ENCODE peak calls at places on chromosome 13, in nine cellular contexts. H is lower lobe of right lung, S is fibroblast of lung, K is omental fat pad, C is neural progenitor cell, Q is neural crest cell, Z is brain microvascular endothelial cell, W is pancreas, N is NB4. D is an unnamed sample.
A peak's percentile ranks its signal among the peaks of the same experiment; 100 is the strongest.

GRCh38 chr13:111531505-111531904 is 211.1 kb downstream of the TEX29 start:
- DNase-seq in K (no peak), S (peak; percentile 20), W (peak; percentile 53), C (no peak), H (no peak), Q (no peak), Z (peak; percentile 10), N (peak; percentile 52), D (no peak)

GRCh38 chr13:111946214-111946613 is 120.7 kb upstream of the SOX1 start:
- DNase-seq in H (no peak), S (no peak), C (no peak), W (no peak), K (no peak), Z (no peak), Q (no peak), N (no peak), D (no peak)

GRCh38 chr13:104086205-104086604 is 1020.0 kb upstream of the SLC10A2 start:
- DNase-seq in N (no peak), S (peak; percentile 5), H (no peak), W (no peak), Q (no peak), K (no peak), Z (no peak), C (no peak), D (no peak)

GRCh38 chr13:50850445-50850844 is 7.0 kb upstream of the DLEU7 start:
- DNase-seq in K (no peak), Z (no peak), H (no peak), W (no peak), C (no peak), N (peak; percentile 56), S (no peak), Q (no peak), D (no peak)

GRCh38 chr13:85709072-85709471 is 90.1 kb downstream of the SLITRK6 start:
- DNase-seq in N (no peak), S (peak; percentile 70), C (no peak), Z (no peak), H (no peak), Q (no peak), W (no peak), K (no peak), D (no peak)

GRCh38 chr13:79187917-79188699 is 217.9 kb downstream of the RBM26 start:
- DNase-seq in Q (no peak), C (no peak), H (no peak), W (no peak), S (no peak), N (no peak), Z (no peak), K (no peak), D (no peak)

GRCh38 chr13:105971720-105972119 is 563.7 kb downstream of the EFNB2 start:
- DNase-seq in H (no peak), Q (no peak), C (no peak), N (no peak), S (no peak), K (no peak), Z (no peak), W (no peak), D (no peak)

GRCh38 chr13:30725331-30726085 is 9.8 kb upstream of the ALOX5AP start:
- DNase-seq in Z (peak; percentile 19), C (no peak), N (no peak), W (no peak), K (no peak), S (peak; percentile 76), Q (no peak), H (no peak), D (no peak)

GRCh38 chr13:95137096-95137495 is 164.2 kb downstream of the ABCC4 start:
- DNase-seq in C (no peak), Q (no peak), W (no peak), S (no peak), H (no peak), Z (peak; percentile 35), N (peak; percentile 56), K (no peak), D (no peak)

GRCh38 chr13:53405616-53406015 is 377.0 kb downstream of the OLFM4 start:
- DNase-seq in H (no peak), Q (peak; percentile 19), W (no peak), C (peak; percentile 91), K (no peak), S (no peak), N (no peak), Z (no peak), D (no peak)

GRCh38 chr13:28805193-28805819 is 14.8 kb upstream of the MTUS2 start:
- DNase-seq in S (no peak), K (no peak), N (peak; percentile 63), Z (no peak), C (peak; percentile 52), H (no peak), W (no peak), Q (peak; percentile 53), D (no peak)

GRCh38 chr13:29143864-29144263 is 323.7 kb downstream of the MTUS2 start:
- DNase-seq in N (no peak), C (no peak), W (no peak), S (no peak), H (no peak), Q (no peak), K (no peak), Z (no peak), D (no peak)

GRCh38 chr13:79226938-79227337 is 179.1 kb downstream of the RBM26 start:
- DNase-seq in Q (no peak), C (no peak), H (no peak), K (no peak), S (no peak), Z (no peak), N (no peak), W (no peak), D (no peak)

GRCh38 chr13:42076309-42076713 is 27.9 kb downstream of the DGKH start:
- DNase-seq in K (no peak), C (no peak), S (peak; percentile 63), H (no peak), Q (no peak), N (no peak), W (no peak), Z (no peak), D (no peak)

GRCh38 chr13:35252536-35253205 is 223.8 kb downstream of the MAB21L1 start:
- DNase-seq in H (no peak), S (no peak), N (peak; percentile 8), W (no peak), K (no peak), Q (no peak), C (no peak), Z (no peak), D (no peak)

GRCh38 chr13:67014399-67014798 is 215.7 kb downstream of the PCDH9 start:
- DNase-seq in H (no peak), Q (no peak), Z (no peak), S (no peak), W (no peak), N (no peak), C (no peak), K (no peak), D (no peak)

GRCh38 chr13:43132228-43132627 is 108.8 kb downstream of the DNAJC15 start:
- DNase-seq in N (peak; percentile 15), W (peak; percentile 16), Q (no peak), Z (peak; percentile 48), H (no peak), S (peak; percentile 44), C (peak; percentile 74), K (no peak), D (no peak)

GRCh38 chr13:30400376-30400775 is 21.9 kb upstream of the UBE2L5 start:
- DNase-seq in Z (no peak), Q (no peak), H (no peak), K (no peak), S (no peak), N (no peak), W (no peak), C (no peak), D (no peak)

GRCh38 chr13:59842507-59842906 is 321.2 kb downstream of the DIAPH3 start:
- DNase-seq in Z (no peak), N (no peak), H (no peak), Q (no peak), W (no peak), C (no peak), K (no peak), S (no peak), D (no peak)

GRCh38 chr13:89375839-89376238 is 1704.7 kb downstream of the SLITRK5 start:
- DNase-seq in N (no peak), C (no peak), W (no peak), K (no peak), S (peak; percentile 92), Q (no peak), Z (peak; percentile 26), H (no peak), D (no peak)

GRCh38 chr13:81639984-81640582 is 1299.2 kb upstream of the SPRY2 start:
- DNase-seq in S (no peak), W (peak; percentile 17), N (peak; percentile 26), Z (no peak), Q (no peak), C (peak; percentile 7), K (no peak), H (no peak), D (no peak)

GRCh38 chr13:39281539-39282150 is 243.4 kb downstream of the NHLRC3 start:
- DNase-seq in Q (no peak), S (no peak), W (no peak), K (no peak), H (no peak), N (no peak), C (no peak), Z (no peak), D (no peak)
- TF ChIP-seq CTCF in Q (no peak), S (no peak), W (no peak), K (no peak), H (no peak), N (no peak), C (no peak), Z (no peak), D (no peak)

GRCh38 chr13:109333893-109334651 is 452.3 kb downstream of the IRS2 start:
- DNase-seq in W (no peak), H (no peak), S (no peak), K (no peak), Z (no peak), Q (no peak), C (no peak), N (no peak), D (no peak)
- TF ChIP-seq CTCF in W (no peak), H (no peak), S (no peak), K (no peak), Z (no peak), Q (no peak), C (no peak), N (no peak), D (no peak)

GRCh38 chr13:99200433-99201167 is at the start of gene UBAC2:
- DNase-seq in W (peak; percentile 96), C (peak; percentile 98), H (peak; percentile 96), Q (peak; percentile 83), S (peak; percentile 93), N (peak; percentile 89), Z (peak; percentile 82), K (peak; percentile 76), D (peak; percentile 96)
- TF ChIP-seq CTCF in W (no peak), C (no peak), H (no peak), Q (no peak), S (no peak), N (no peak), Z (peak; percentile 5), K (no peak), D (no peak)

DNA sequence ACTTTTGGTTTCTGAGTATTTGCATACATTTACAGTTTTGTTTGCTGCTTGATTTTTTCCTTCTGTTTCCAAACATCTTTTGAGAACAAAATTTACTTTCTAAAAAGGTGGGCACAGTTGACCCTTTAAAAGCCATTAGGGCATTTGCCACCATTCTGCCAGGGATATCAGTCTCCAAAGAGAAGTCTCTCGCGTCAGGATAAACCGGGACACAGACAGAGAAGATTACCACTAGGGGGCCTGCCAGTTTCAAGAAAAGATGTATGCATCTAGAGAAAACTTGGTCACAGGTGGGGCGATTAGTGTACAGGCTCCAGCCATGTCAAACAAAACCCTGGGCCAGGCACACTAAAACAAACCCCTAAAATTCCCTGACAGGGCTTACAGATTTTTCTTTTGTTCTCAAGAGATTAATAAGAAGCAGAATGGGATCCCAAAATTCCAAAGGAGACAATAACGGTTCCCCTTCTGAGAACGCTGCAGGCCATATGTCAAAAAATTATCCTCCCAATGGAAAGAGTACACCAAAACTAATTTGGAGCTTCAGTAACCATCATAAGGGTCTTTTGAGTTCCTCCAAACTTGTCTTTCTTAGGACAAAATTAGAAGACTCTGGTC is 10.7 kb upstream of the PABPC3 start:
- DNase-seq in C (peak; percentile 69), Z (peak; percentile 51), W (no peak), K (no peak), Q (peak; percentile 38), S (peak; percentile 38), N (peak; percentile 59), H (no peak), D (no peak)
- TF ChIP-seq CTCF in C (peak; percentile 67), Z (peak; percentile 78), W (peak; percentile 35), K (no peak), Q (peak; percentile 74), S (peak; percentile 54), N (peak; percentile 73), H (peak; percentile 37), D (no peak)